ENCODE peak calls at places on chromosomes 6 and 20, in five cellular contexts. One of them, this sample, is unnamed.

GRCh38 chr6:55943329-55943728 is 67.9 kb upstream of the BMP5 start:
- DNase-seq in aorta: no peak
- DNase-seq in upper lobe of left lung: no peak
- DNase-seq in endothelial cell of umbilical vein: no peak
- DNase-seq in right lobe of liver: no peak
- DNase-seq in this sample: no peak

GRCh38 chr6:163485388-163485851 is 70.9 kb downstream of the QKI start:
- DNase-seq in aorta: no peak
- DNase-seq in upper lobe of left lung: no peak
- DNase-seq in endothelial cell of umbilical vein: no peak
- DNase-seq in right lobe of liver: no peak
- DNase-seq in this sample: no peak

GRCh38 chr6:133340557-133340956 is 99.4 kb downstream of the EYA4 start:
- DNase-seq in aorta: no peak
- DNase-seq in upper lobe of left lung: no peak
- DNase-seq in endothelial cell of umbilical vein: no peak
- DNase-seq in right lobe of liver: no peak
- DNase-seq in this sample: no peak

GRCh38 chr6:129894904-129895303 is 33.8 kb upstream of the TMEM244 start:
- DNase-seq in aorta: no peak
- DNase-seq in upper lobe of left lung: peak
- DNase-seq in endothelial cell of umbilical vein: no peak
- DNase-seq in right lobe of liver: no peak
- DNase-seq in this sample: no peak

GRCh38 chr6:25248100-25248499 is 31.1 kb upstream of the CARMIL1 start:
- DNase-seq in aorta: no peak
- DNase-seq in upper lobe of left lung: no peak
- DNase-seq in endothelial cell of umbilical vein: no peak
- DNase-seq in right lobe of liver: no peak
- DNase-seq in this sample: no peak

GRCh38 chr20:6533828-6534388 is 233.6 kb upstream of the BMP2 start:
- DNase-seq in aorta: no peak
- DNase-seq in upper lobe of left lung: no peak
- DNase-seq in endothelial cell of umbilical vein: no peak
- DNase-seq in right lobe of liver: no peak
- DNase-seq in this sample: no peak

GRCh38 chr6:78832091-78832808 is 35.1 kb upstream of the IRAK1BP1 start:
- DNase-seq in aorta: no peak
- DNase-seq in upper lobe of left lung: no peak
- DNase-seq in endothelial cell of umbilical vein: no peak
- DNase-seq in right lobe of liver: no peak
- DNase-seq in this sample: no peak

GRCh38 chr6:156854466-156855161 is 77.4 kb downstream of the ARID1B start:
- DNase-seq in aorta: no peak
- DNase-seq in upper lobe of left lung: no peak
- DNase-seq in endothelial cell of umbilical vein: no peak
- DNase-seq in right lobe of liver: no peak
- DNase-seq in this sample: no peak

GRCh38 chr6:110356778-110357177 is 1.4 kb downstream of the METTL24 start:
- DNase-seq in aorta: no peak
- DNase-seq in upper lobe of left lung: no peak
- DNase-seq in endothelial cell of umbilical vein: no peak
- DNase-seq in right lobe of liver: no peak
- DNase-seq in this sample: no peak

GRCh38 chr20:48604426-48604825 is 223.4 kb downstream of the PREX1 start:
- DNase-seq in aorta: no peak
- DNase-seq in upper lobe of left lung: no peak
- DNase-seq in endothelial cell of umbilical vein: no peak
- DNase-seq in right lobe of liver: no peak
- DNase-seq in this sample: peak

GRCh38 chr20:43983359-43983758 is 68.7 kb downstream of the TOX2 start:
- DNase-seq in aorta: no peak
- DNase-seq in upper lobe of left lung: no peak
- DNase-seq in endothelial cell of umbilical vein: no peak
- DNase-seq in right lobe of liver: no peak
- DNase-seq in this sample: peak

GRCh38 chr6:163533443-163533842 is 118.9 kb downstream of the QKI start:
- DNase-seq in aorta: no peak
- DNase-seq in upper lobe of left lung: no peak
- DNase-seq in endothelial cell of umbilical vein: peak
- DNase-seq in right lobe of liver: no peak
- DNase-seq in this sample: no peak

GRCh38 chr6:28589234-28589951 is 63.7 kb downstream of the GPX5 start:
- DNase-seq in aorta: no peak
- DNase-seq in upper lobe of left lung: no peak
- DNase-seq in endothelial cell of umbilical vein: peak
- DNase-seq in right lobe of liver: no peak
- DNase-seq in this sample: peak

GRCh38 chr6:151260191-151260590 is 20.4 kb downstream of the AKAP12 start:
- DNase-seq in aorta: no peak
- DNase-seq in upper lobe of left lung: no peak
- DNase-seq in endothelial cell of umbilical vein: no peak
- DNase-seq in right lobe of liver: no peak
- DNase-seq in this sample: no peak

GRCh38 chr6:137094411-137095008 is 49.7 kb upstream of the IL20RA start:
- DNase-seq in aorta: no peak
- DNase-seq in upper lobe of left lung: peak
- DNase-seq in endothelial cell of umbilical vein: peak
- DNase-seq in right lobe of liver: no peak
- DNase-seq in this sample: no peak

GRCh38 chr20:7596541-7596940 is 343.7 kb downstream of the HAO1 start:
- DNase-seq in aorta: no peak
- DNase-seq in upper lobe of left lung: no peak
- DNase-seq in endothelial cell of umbilical vein: no peak
- DNase-seq in right lobe of liver: no peak
- DNase-seq in this sample: no peak

GRCh38 chr6:14729186-14729871 is 516.5 kb upstream of the JARID2 start:
- DNase-seq in aorta: no peak
- DNase-seq in upper lobe of left lung: no peak
- DNase-seq in endothelial cell of umbilical vein: no peak
- DNase-seq in right lobe of liver: no peak
- DNase-seq in this sample: no peak

GRCh38 chr6:3776881-3777507 is 25.5 kb upstream of the PXDC1 start:
- DNase-seq in aorta: no peak
- DNase-seq in upper lobe of left lung: no peak
- DNase-seq in endothelial cell of umbilical vein: no peak
- DNase-seq in right lobe of liver: no peak
- DNase-seq in this sample: no peak

GRCh38 chr6:144574796-144575195 is 289.7 kb downstream of the UTRN start:
- DNase-seq in aorta: no peak
- DNase-seq in upper lobe of left lung: no peak
- DNase-seq in endothelial cell of umbilical vein: no peak
- DNase-seq in right lobe of liver: no peak
- DNase-seq in this sample: no peak

GRCh38 chr6:32609731-32610640 is 20.3 kb upstream of the HLA-DRB1 start:
- DNase-seq in aorta: no peak
- DNase-seq in upper lobe of left lung: peak
- DNase-seq in endothelial cell of umbilical vein: peak
- DNase-seq in right lobe of liver: no peak
- DNase-seq in this sample: no peak

GRCh38 chr6:121321282-121321681 is 13.0 kb downstream of the TBC1D32 start:
- DNase-seq in aorta: no peak
- DNase-seq in upper lobe of left lung: no peak
- DNase-seq in endothelial cell of umbilical vein: no peak
- DNase-seq in right lobe of liver: no peak
- DNase-seq in this sample: no peak

GRCh38 chr20:626579-626978 is 16.5 kb upstream of the TCF15 start:
- DNase-seq in aorta: no peak
- DNase-seq in upper lobe of left lung: no peak
- DNase-seq in endothelial cell of umbilical vein: no peak
- DNase-seq in right lobe of liver: no peak
- DNase-seq in this sample: no peak

GRCh38 chr20:23111307-23111943 is 25.3 kb upstream of the CD93 start:
- DNase-seq in aorta: peak
- DNase-seq in upper lobe of left lung: no peak
- DNase-seq in endothelial cell of umbilical vein: no peak
- DNase-seq in right lobe of liver: no peak
- DNase-seq in this sample: no peak

GRCh38 chr6:82924799-82925535 is 140.7 kb downstream of the UBE3D start:
- DNase-seq in aorta: no peak
- DNase-seq in upper lobe of left lung: no peak
- DNase-seq in endothelial cell of umbilical vein: peak
- DNase-seq in right lobe of liver: no peak
- DNase-seq in this sample: no peak

GRCh38 chr6:168101201-168102092 is 22.4 kb upstream of the FRMD1 start:
- DNase-seq in aorta: peak
- DNase-seq in upper lobe of left lung: no peak
- DNase-seq in endothelial cell of umbilical vein: no peak
- DNase-seq in right lobe of liver: peak
- DNase-seq in this sample: peak

GRCh38 chr20:10080554-10080953 is 45.8 kb downstream of the ANKEF1 start:
- DNase-seq in aorta: no peak
- DNase-seq in upper lobe of left lung: no peak
- DNase-seq in endothelial cell of umbilical vein: no peak
- DNase-seq in right lobe of liver: no peak
- DNase-seq in this sample: no peak

GRCh38 chr6:12034831-12035230 is 22.7 kb downstream of the HIVEP1 start:
- DNase-seq in aorta: no peak
- DNase-seq in upper lobe of left lung: no peak
- DNase-seq in endothelial cell of umbilical vein: no peak
- DNase-seq in right lobe of liver: no peak
- DNase-seq in this sample: no peak

GRCh38 chr6:12039540-12040459 is 27.7 kb downstream of the HIVEP1 start:
- DNase-seq in aorta: no peak
- DNase-seq in upper lobe of left lung: no peak
- DNase-seq in endothelial cell of umbilical vein: no peak
- DNase-seq in right lobe of liver: no peak
- DNase-seq in this sample: no peak

GRCh38 chr6:12034349-12034748 is 22.2 kb downstream of the HIVEP1 start:
- DNase-seq in aorta: no peak
- DNase-seq in upper lobe of left lung: no peak
- DNase-seq in endothelial cell of umbilical vein: no peak
- DNase-seq in right lobe of liver: no peak
- DNase-seq in this sample: no peak

GRCh38 chr6:12036766-12037165 is 24.7 kb downstream of the HIVEP1 start:
- DNase-seq in aorta: no peak
- DNase-seq in upper lobe of left lung: no peak
- DNase-seq in endothelial cell of umbilical vein: no peak
- DNase-seq in right lobe of liver: no peak
- DNase-seq in this sample: no peak

GRCh38 chr6:12037803-12038202 is 25.7 kb downstream of the HIVEP1 start:
- DNase-seq in aorta: no peak
- DNase-seq in upper lobe of left lung: no peak
- DNase-seq in endothelial cell of umbilical vein: no peak
- DNase-seq in right lobe of liver: no peak
- DNase-seq in this sample: no peak
- H3K27ac ChIP-seq in aorta: no peak
- H3K27ac ChIP-seq in upper lobe of left lung: no peak
- H3K27ac ChIP-seq in endothelial cell of umbilical vein: no peak
- H3K27ac ChIP-seq in right lobe of liver: no peak
- H3K27ac ChIP-seq in this sample: no peak

DNA sequence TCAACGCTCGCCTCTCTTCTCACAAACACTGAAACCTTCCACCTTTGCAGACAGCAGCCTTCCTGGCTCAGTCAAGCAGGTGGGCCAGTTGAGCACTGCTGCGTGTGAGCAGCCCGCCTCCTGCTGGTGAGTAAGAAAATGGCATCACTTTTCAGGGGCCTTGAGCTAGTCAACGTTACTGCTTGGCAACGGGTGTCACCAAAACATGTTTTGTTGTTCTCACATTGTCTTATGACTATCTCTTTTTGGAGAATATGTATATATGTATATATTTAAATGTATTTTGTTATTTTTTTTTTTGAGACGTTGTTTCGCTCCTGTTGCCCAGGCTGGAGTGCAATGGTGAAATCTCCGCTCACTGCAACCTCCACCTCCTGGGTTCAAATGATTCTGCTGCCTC is 97.0 kb upstream of the AGPAT4 start:
- DNase-seq in aorta: no peak
- DNase-seq in upper lobe of left lung: peak
- DNase-seq in endothelial cell of umbilical vein: peak
- DNase-seq in right lobe of liver: peak
- DNase-seq in this sample: no peak
- H3K27ac ChIP-seq in aorta: no peak
- H3K27ac ChIP-seq in upper lobe of left lung: no peak
- H3K27ac ChIP-seq in endothelial cell of umbilical vein: no peak
- H3K27ac ChIP-seq in right lobe of liver: no peak
- H3K27ac ChIP-seq in this sample: no peak

DNA sequence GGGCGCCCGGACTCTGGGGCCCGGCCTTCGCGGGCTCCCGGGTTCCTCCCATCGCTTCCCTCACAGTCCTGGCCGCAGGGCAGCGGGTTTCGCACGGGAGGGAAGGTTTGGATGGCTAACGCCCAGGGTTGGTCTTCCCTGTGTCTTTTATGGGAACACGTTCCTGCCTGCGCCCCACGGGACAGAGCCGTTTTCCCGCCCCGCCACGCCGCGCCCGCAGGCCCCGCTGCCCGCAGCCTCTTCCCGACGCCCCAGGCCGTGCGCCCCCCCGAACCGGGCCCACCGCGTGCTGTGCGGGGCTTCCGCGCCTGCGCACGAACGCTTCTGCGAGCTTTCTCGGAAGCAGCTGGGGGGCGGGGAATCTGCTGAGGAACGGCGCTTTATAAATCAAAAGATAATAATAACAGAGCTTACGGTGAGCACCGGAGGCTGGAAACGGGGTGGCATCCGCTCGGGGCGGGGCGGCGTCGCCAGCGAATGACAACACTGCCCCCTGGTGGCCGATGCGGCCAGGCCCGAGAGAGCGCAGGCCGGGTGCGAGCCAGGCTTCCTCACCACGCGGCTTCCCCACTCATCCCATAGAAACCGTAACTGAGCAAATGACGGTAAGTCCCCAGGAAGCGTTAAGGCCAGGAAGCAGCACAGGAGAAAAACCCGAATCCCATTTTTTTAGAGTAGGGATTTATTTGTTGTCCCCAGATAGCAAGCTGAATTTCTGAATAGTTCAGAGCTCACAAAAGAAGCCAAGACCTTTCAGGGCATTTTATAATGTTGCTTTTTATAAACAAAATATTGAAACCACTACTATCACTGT is 116.4 kb downstream of the MYLK4 start:
- DNase-seq in aorta: peak
- DNase-seq in upper lobe of left lung: peak
- DNase-seq in endothelial cell of umbilical vein: peak
- DNase-seq in right lobe of liver: peak
- DNase-seq in this sample: peak
- H3K27ac ChIP-seq in aorta: peak
- H3K27ac ChIP-seq in upper lobe of left lung: peak
- H3K27ac ChIP-seq in endothelial cell of umbilical vein: peak
- H3K27ac ChIP-seq in right lobe of liver: peak
- H3K27ac ChIP-seq in this sample: no peak

GRCh38 chr6:43876602-43877001 is 106.6 kb downstream of the VEGFA start:
- DNase-seq in aorta: no peak
- DNase-seq in upper lobe of left lung: no peak
- DNase-seq in endothelial cell of umbilical vein: no peak
- DNase-seq in right lobe of liver: no peak
- DNase-seq in this sample: no peak

GRCh38 chr6:43877021-43877420 is 107.0 kb downstream of the VEGFA start:
- DNase-seq in aorta: no peak
- DNase-seq in upper lobe of left lung: no peak
- DNase-seq in endothelial cell of umbilical vein: no peak
- DNase-seq in right lobe of liver: no peak
- DNase-seq in this sample: no peak

GRCh38 chr6:43877463-43878126 is 107.6 kb downstream of the VEGFA start:
- DNase-seq in aorta: no peak
- DNase-seq in upper lobe of left lung: no peak
- DNase-seq in endothelial cell of umbilical vein: no peak
- DNase-seq in right lobe of liver: no peak
- DNase-seq in this sample: no peak

GRCh38 chr6:43874814-43875590 is 105.0 kb downstream of the VEGFA start:
- DNase-seq in aorta: no peak
- DNase-seq in upper lobe of left lung: no peak
- DNase-seq in endothelial cell of umbilical vein: no peak
- DNase-seq in right lobe of liver: no peak
- DNase-seq in this sample: no peak

GRCh38 chr6:43875849-43876572 is 106.0 kb downstream of the VEGFA start:
- DNase-seq in aorta: no peak
- DNase-seq in upper lobe of left lung: no peak
- DNase-seq in endothelial cell of umbilical vein: no peak
- DNase-seq in right lobe of liver: no peak
- DNase-seq in this sample: no peak
- H3K27ac ChIP-seq in aorta: no peak
- H3K27ac ChIP-seq in upper lobe of left lung: no peak
- H3K27ac ChIP-seq in endothelial cell of umbilical vein: no peak
- H3K27ac ChIP-seq in right lobe of liver: no peak
- H3K27ac ChIP-seq in this sample: no peak